ENCODE peak calls at places on chromosomes 3 and 15, in nine cellular contexts. One of them, this sample, is unnamed.

GRCh38 chr15:100940785-100941379 is 21.7 kb downstream of the LRRK1 start:
- DNase-seq in tibial nerve: no peak
- DNase-seq in psoas muscle: no peak
- DNase-seq in bronchial epithelial cell: no peak
- DNase-seq in HFFc6: no peak
- DNase-seq in CD14-positive monocyte: peak
- DNase-seq in IMR-90: no peak
- DNase-seq in mucosa of descending colon: no peak
- DNase-seq in neural crest cell: no peak
- DNase-seq in this sample: no peak

GRCh38 chr15:58934114-58934447 is 602 bp upstream of the SLTM start:
- DNase-seq in CD14-positive monocyte: no peak
- DNase-seq in psoas muscle: no peak
- DNase-seq in bronchial epithelial cell: no peak
- DNase-seq in IMR-90: no peak
- DNase-seq in HFFc6: no peak
- DNase-seq in neural crest cell: no peak
- DNase-seq in tibial nerve: no peak
- DNase-seq in mucosa of descending colon: no peak
- DNase-seq in this sample: no peak

GRCh38 chr3:67901681-67902080 is 247.3 kb upstream of the SUCLG2 start:
- DNase-seq in psoas muscle: no peak
- DNase-seq in HFFc6: no peak
- DNase-seq in neural crest cell: no peak
- DNase-seq in CD14-positive monocyte: no peak
- DNase-seq in mucosa of descending colon: no peak
- DNase-seq in tibial nerve: no peak
- DNase-seq in IMR-90: no peak
- DNase-seq in bronchial epithelial cell: no peak
- DNase-seq in this sample: no peak

GRCh38 chr3:63960048-63960711 is 48.0 kb upstream of the SCAANT1 start:
- DNase-seq in psoas muscle: no peak
- DNase-seq in bronchial epithelial cell: peak
- DNase-seq in mucosa of descending colon: peak
- DNase-seq in IMR-90: peak
- DNase-seq in CD14-positive monocyte: no peak
- DNase-seq in tibial nerve: peak
- DNase-seq in HFFc6: peak
- DNase-seq in neural crest cell: no peak
- DNase-seq in this sample: peak

GRCh38 chr15:45829336-45830153 is 194.7 kb downstream of the SQOR start:
- DNase-seq in bronchial epithelial cell: no peak
- DNase-seq in psoas muscle: no peak
- DNase-seq in IMR-90: no peak
- DNase-seq in tibial nerve: no peak
- DNase-seq in mucosa of descending colon: peak
- DNase-seq in neural crest cell: no peak
- DNase-seq in HFFc6: no peak
- DNase-seq in CD14-positive monocyte: no peak
- DNase-seq in this sample: no peak

GRCh38 chr3:37862219-37862711 is 585 bp downstream of the CTDSPL start:
- DNase-seq in CD14-positive monocyte: no peak
- DNase-seq in HFFc6: no peak
- DNase-seq in IMR-90: peak
- DNase-seq in bronchial epithelial cell: peak
- DNase-seq in tibial nerve: no peak
- DNase-seq in psoas muscle: peak
- DNase-seq in mucosa of descending colon: peak
- DNase-seq in neural crest cell: no peak
- DNase-seq in this sample: peak

GRCh38 chr15:76012021-76012551 is at the start of gene NRG4:
- DNase-seq in neural crest cell: no peak
- DNase-seq in psoas muscle: no peak
- DNase-seq in tibial nerve: no peak
- DNase-seq in bronchial epithelial cell: peak
- DNase-seq in IMR-90: peak
- DNase-seq in mucosa of descending colon: peak
- DNase-seq in HFFc6: no peak
- DNase-seq in CD14-positive monocyte: no peak
- DNase-seq in this sample: peak

GRCh38 chr3:184526158-184526483 is 35.5 kb upstream of the EPHB3 start:
- DNase-seq in neural crest cell: no peak
- DNase-seq in bronchial epithelial cell: no peak
- DNase-seq in HFFc6: no peak
- DNase-seq in IMR-90: no peak
- DNase-seq in CD14-positive monocyte: no peak
- DNase-seq in mucosa of descending colon: no peak
- DNase-seq in tibial nerve: no peak
- DNase-seq in psoas muscle: no peak
- DNase-seq in this sample: peak

GRCh38 chr15:68271854-68272471 is 5.6 kb upstream of the FEM1B start:
- DNase-seq in CD14-positive monocyte: no peak
- DNase-seq in HFFc6: peak
- DNase-seq in bronchial epithelial cell: peak
- DNase-seq in neural crest cell: no peak
- DNase-seq in tibial nerve: no peak
- DNase-seq in IMR-90: peak
- DNase-seq in mucosa of descending colon: no peak
- DNase-seq in psoas muscle: peak
- DNase-seq in this sample: peak

GRCh38 chr15:31360843-31361763 is 34.5 kb downstream of the KLF13 start:
- DNase-seq in tibial nerve: no peak
- DNase-seq in CD14-positive monocyte: peak
- DNase-seq in HFFc6: no peak
- DNase-seq in IMR-90: no peak
- DNase-seq in psoas muscle: no peak
- DNase-seq in mucosa of descending colon: peak
- DNase-seq in neural crest cell: no peak
- DNase-seq in bronchial epithelial cell: peak
- DNase-seq in this sample: no peak

GRCh38 chr3:35522450-35522849 is 116.9 kb upstream of the ARPP21 start:
- DNase-seq in HFFc6: no peak
- DNase-seq in mucosa of descending colon: no peak
- DNase-seq in bronchial epithelial cell: no peak
- DNase-seq in IMR-90: no peak
- DNase-seq in psoas muscle: no peak
- DNase-seq in neural crest cell: no peak
- DNase-seq in CD14-positive monocyte: no peak
- DNase-seq in tibial nerve: no peak
- DNase-seq in this sample: no peak

GRCh38 chr3:149004622-149005021 is 13.3 kb downstream of the GYG1 start:
- DNase-seq in psoas muscle: peak
- DNase-seq in CD14-positive monocyte: no peak
- DNase-seq in mucosa of descending colon: no peak
- DNase-seq in IMR-90: peak
- DNase-seq in neural crest cell: no peak
- DNase-seq in bronchial epithelial cell: no peak
- DNase-seq in tibial nerve: no peak
- DNase-seq in HFFc6: peak
- DNase-seq in this sample: peak

GRCh38 chr15:31217067-31217466 is 109.6 kb upstream of the KLF13 start:
- DNase-seq in IMR-90: no peak
- DNase-seq in bronchial epithelial cell: no peak
- DNase-seq in psoas muscle: no peak
- DNase-seq in HFFc6: no peak
- DNase-seq in CD14-positive monocyte: no peak
- DNase-seq in mucosa of descending colon: no peak
- DNase-seq in tibial nerve: no peak
- DNase-seq in neural crest cell: no peak
- DNase-seq in this sample: no peak

GRCh38 chr3:2166552-2166951 is 67.9 kb downstream of the CNTN4 start:
- DNase-seq in mucosa of descending colon: no peak
- DNase-seq in bronchial epithelial cell: peak
- DNase-seq in neural crest cell: no peak
- DNase-seq in CD14-positive monocyte: no peak
- DNase-seq in HFFc6: no peak
- DNase-seq in tibial nerve: no peak
- DNase-seq in psoas muscle: no peak
- DNase-seq in IMR-90: no peak
- DNase-seq in this sample: no peak

GRCh38 chr3:46998852-46999515 is 19.5 kb downstream of the NBEAL2 start:
- DNase-seq in CD14-positive monocyte: no peak
- DNase-seq in bronchial epithelial cell: no peak
- DNase-seq in psoas muscle: peak
- DNase-seq in mucosa of descending colon: peak
- DNase-seq in HFFc6: no peak
- DNase-seq in tibial nerve: no peak
- DNase-seq in neural crest cell: no peak
- DNase-seq in IMR-90: no peak
- DNase-seq in this sample: no peak

GRCh38 chr15:81120069-81120468 is 14.0 kb upstream of the CFAP161 start:
- DNase-seq in mucosa of descending colon: no peak
- DNase-seq in psoas muscle: no peak
- DNase-seq in HFFc6: no peak
- DNase-seq in CD14-positive monocyte: no peak
- DNase-seq in IMR-90: no peak
- DNase-seq in tibial nerve: no peak
- DNase-seq in neural crest cell: no peak
- DNase-seq in bronchial epithelial cell: peak
- DNase-seq in this sample: no peak

GRCh38 chr3:188881954-188882641 is 289.7 kb upstream of the TPRG1 start:
- DNase-seq in bronchial epithelial cell: peak
- DNase-seq in neural crest cell: no peak
- DNase-seq in CD14-positive monocyte: no peak
- DNase-seq in psoas muscle: no peak
- DNase-seq in tibial nerve: no peak
- DNase-seq in HFFc6: peak
- DNase-seq in mucosa of descending colon: no peak
- DNase-seq in IMR-90: peak
- DNase-seq in this sample: peak

GRCh38 chr3:135125171-135125801 is 330.2 kb downstream of the EPHB1 start:
- DNase-seq in mucosa of descending colon: no peak
- DNase-seq in HFFc6: no peak
- DNase-seq in psoas muscle: no peak
- DNase-seq in bronchial epithelial cell: peak
- DNase-seq in tibial nerve: no peak
- DNase-seq in neural crest cell: peak
- DNase-seq in CD14-positive monocyte: no peak
- DNase-seq in IMR-90: peak
- DNase-seq in this sample: peak

GRCh38 chr3:51945926-51946500 is 3.9 kb downstream of the PARP3 start:
- DNase-seq in neural crest cell: no peak
- DNase-seq in HFFc6: no peak
- DNase-seq in IMR-90: no peak
- DNase-seq in bronchial epithelial cell: no peak
- DNase-seq in mucosa of descending colon: no peak
- DNase-seq in tibial nerve: no peak
- DNase-seq in psoas muscle: no peak
- DNase-seq in CD14-positive monocyte: no peak
- DNase-seq in this sample: no peak

DNA sequence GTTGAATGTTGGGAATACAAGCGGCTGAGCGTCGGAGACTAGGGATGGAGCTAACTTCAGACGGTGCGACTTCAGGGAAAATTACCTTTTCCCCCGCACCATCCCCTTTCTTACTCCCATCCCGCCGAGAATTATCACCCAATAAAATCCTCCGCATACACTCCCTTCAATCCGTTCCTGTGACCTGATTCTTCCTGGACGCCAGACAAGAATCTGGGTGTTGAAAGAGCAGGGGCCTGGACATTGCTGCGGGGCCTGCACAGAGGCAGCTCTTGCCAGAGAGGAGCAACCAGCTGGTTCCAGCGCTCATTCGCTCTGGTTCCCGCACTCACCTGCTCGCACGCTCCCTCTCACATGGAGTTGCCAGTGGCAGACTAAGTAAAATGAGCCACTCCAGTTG is 241.9 kb downstream of the ALCAM start:
- DNase-seq in tibial nerve: no peak
- DNase-seq in psoas muscle: no peak
- DNase-seq in CD14-positive monocyte: no peak
- DNase-seq in IMR-90: no peak
- DNase-seq in neural crest cell: no peak
- DNase-seq in bronchial epithelial cell: no peak
- DNase-seq in HFFc6: no peak
- DNase-seq in mucosa of descending colon: no peak
- DNase-seq in this sample: no peak
- TF ChIP-seq CTCF in tibial nerve: no peak
- TF ChIP-seq CTCF in psoas muscle: no peak
- TF ChIP-seq CTCF in CD14-positive monocyte: no peak
- TF ChIP-seq CTCF in IMR-90: no peak
- TF ChIP-seq CTCF in neural crest cell: no peak
- TF ChIP-seq CTCF in bronchial epithelial cell: no peak
- TF ChIP-seq CTCF in HFFc6: no peak
- TF ChIP-seq CTCF in mucosa of descending colon: no peak
- TF ChIP-seq CTCF in this sample: no peak

GRCh38 chr3:114206342-114206741 is 27.5 kb upstream of the DRD3 start:
- DNase-seq in tibial nerve: no peak
- DNase-seq in neural crest cell: no peak
- DNase-seq in bronchial epithelial cell: no peak
- DNase-seq in HFFc6: no peak
- DNase-seq in mucosa of descending colon: no peak
- DNase-seq in IMR-90: no peak
- DNase-seq in CD14-positive monocyte: no peak
- DNase-seq in psoas muscle: no peak
- DNase-seq in this sample: no peak
- TF ChIP-seq CTCF in tibial nerve: no peak
- TF ChIP-seq CTCF in neural crest cell: no peak
- TF ChIP-seq CTCF in bronchial epithelial cell: no peak
- TF ChIP-seq CTCF in HFFc6: no peak
- TF ChIP-seq CTCF in mucosa of descending colon: no peak
- TF ChIP-seq CTCF in IMR-90: no peak
- TF ChIP-seq CTCF in CD14-positive monocyte: no peak
- TF ChIP-seq CTCF in psoas muscle: no peak
- TF ChIP-seq CTCF in this sample: no peak

GRCh38 chr3:115380883-115381572 is 233.9 kb upstream of the ZBTB20 start:
- DNase-seq in HFFc6: no peak
- DNase-seq in tibial nerve: no peak
- DNase-seq in CD14-positive monocyte: no peak
- DNase-seq in neural crest cell: no peak
- DNase-seq in IMR-90: no peak
- DNase-seq in bronchial epithelial cell: no peak
- DNase-seq in psoas muscle: no peak
- DNase-seq in mucosa of descending colon: no peak
- DNase-seq in this sample: no peak
- TF ChIP-seq CTCF in HFFc6: peak
- TF ChIP-seq CTCF in tibial nerve: no peak
- TF ChIP-seq CTCF in CD14-positive monocyte: no peak
- TF ChIP-seq CTCF in neural crest cell: no peak
- TF ChIP-seq CTCF in IMR-90: no peak
- TF ChIP-seq CTCF in bronchial epithelial cell: no peak
- TF ChIP-seq CTCF in psoas muscle: no peak
- TF ChIP-seq CTCF in mucosa of descending colon: no peak
- TF ChIP-seq CTCF in this sample: no peak

DNA sequence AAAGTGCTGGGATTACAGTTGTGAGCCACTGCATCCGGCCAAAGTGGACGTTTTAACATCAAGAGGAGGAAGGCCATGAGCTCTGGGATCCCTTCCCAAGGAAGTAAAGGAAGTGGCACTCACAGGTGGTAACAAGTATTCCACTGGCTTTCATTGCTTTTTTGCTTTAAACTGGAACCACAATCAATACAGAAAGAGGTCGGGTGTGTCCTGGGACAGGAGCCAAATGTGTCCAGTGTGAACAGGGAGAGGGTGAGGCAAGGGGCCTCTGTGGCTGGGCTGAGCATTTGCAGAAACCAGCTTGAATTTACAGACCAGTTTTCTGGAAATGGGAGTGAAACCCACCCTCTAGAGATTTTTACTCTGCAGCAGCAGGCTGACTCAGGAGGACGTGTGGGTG is 42.7 kb upstream of the TMEM115 start:
- DNase-seq in neural crest cell: no peak
- DNase-seq in HFFc6: no peak
- DNase-seq in bronchial epithelial cell: no peak
- DNase-seq in tibial nerve: no peak
- DNase-seq in mucosa of descending colon: no peak
- DNase-seq in CD14-positive monocyte: no peak
- DNase-seq in IMR-90: no peak
- DNase-seq in psoas muscle: no peak
- DNase-seq in this sample: no peak
- TF ChIP-seq CTCF in neural crest cell: no peak
- TF ChIP-seq CTCF in HFFc6: no peak
- TF ChIP-seq CTCF in bronchial epithelial cell: no peak
- TF ChIP-seq CTCF in tibial nerve: no peak
- TF ChIP-seq CTCF in mucosa of descending colon: no peak
- TF ChIP-seq CTCF in CD14-positive monocyte: no peak
- TF ChIP-seq CTCF in IMR-90: no peak
- TF ChIP-seq CTCF in psoas muscle: no peak
- TF ChIP-seq CTCF in this sample: no peak